ENCODE peak calls at places on chromosomes 16 and 17, in eight cellular contexts. S is cardiac muscle cell, O is prostate gland, X is RWPE1, F is PC-3, C is gastrocnemius medialis, U is adrenal gland, B is HepG2. T is an unnamed sample.

GRCh38 chr16:23941025-23941424 is 105.2 kb downstream of the PRKCB start:
- DNase-seq in X (no peak), F (no peak), O (no peak), U (no peak), C (no peak), B (no peak), S (no peak), T (no peak)

GRCh38 chr16:15993946-15994665 is 44.7 kb downstream of the ABCC1 start:
- DNase-seq in S (peak), U (no peak), X (no peak), B (no peak), F (no peak), C (no peak), O (no peak), T (no peak)

GRCh38 chr17:8552582-8553320 is 77.8 kb downstream of the MYH10 start:
- DNase-seq in F (peak), X (peak), C (no peak), S (no peak), U (no peak), B (no peak), O (no peak), T (no peak)

GRCh38 chr17:76584427-76585047 is 1.1 kb downstream of the ST6GALNAC2 start:
- DNase-seq in X (no peak), B (no peak), F (no peak), U (no peak), O (no peak), C (no peak), S (no peak), T (no peak)

GRCh38 chr16:63890723-63891122 is 1231.1 kb downstream of the CDH11 start:
- DNase-seq in U (no peak), F (no peak), S (no peak), O (no peak), C (no peak), B (no peak), X (no peak), T (no peak)

GRCh38 chr17:77842148-77842905 is 116.2 kb upstream of the TNRC6C start:
- DNase-seq in U (no peak), C (no peak), S (no peak), B (no peak), X (peak), O (no peak), F (peak), T (no peak)

GRCh38 chr16:7351572-7351971 is 18.9 kb downstream of the RBFOX1 start:
- DNase-seq in B (no peak), S (no peak), C (peak), U (no peak), O (no peak), X (no peak), F (no peak), T (no peak)

GRCh38 chr17:32774286-32775084 is 102.4 kb downstream of the MYO1D start:
- DNase-seq in X (no peak), O (no peak), F (no peak), U (no peak), B (no peak), C (no peak), S (no peak), T (no peak)

GRCh38 chr16:23840310-23840709 is 4.5 kb downstream of the PRKCB start:
- DNase-seq in S (no peak), C (no peak), U (no peak), B (no peak), O (no peak), X (no peak), F (no peak), T (no peak)

GRCh38 chr17:43813386-43813785 is 19.6 kb downstream of the MPP3 start:
- DNase-seq in C (no peak), B (no peak), F (no peak), U (no peak), O (no peak), X (no peak), S (no peak), T (no peak)

GRCh38 chr17:51362818-51363598 is 102.7 kb downstream of the UTP18 start:
- DNase-seq in X (peak), F (peak), O (no peak), S (peak), B (no peak), U (no peak), C (no peak), T (no peak)

GRCh38 chr16:77579283-77579985 is 142.9 kb upstream of the NUDT7 start:
- DNase-seq in O (no peak), F (no peak), C (no peak), B (no peak), U (no peak), X (no peak), S (peak), T (no peak)

GRCh38 chr17:15194859-15195277 is 70.3 kb downstream of the PMP22 start:
- DNase-seq in B (no peak), F (no peak), S (no peak), C (no peak), X (no peak), O (no peak), U (no peak), T (no peak)

GRCh38 chr16:63192969-63193368 is 1156.7 kb upstream of the CDH8 start:
- DNase-seq in S (no peak), B (no peak), C (no peak), O (no peak), X (no peak), F (no peak), U (no peak), T (no peak)

GRCh38 chr17:17512866-17513265 is 16.7 kb upstream of the RASD1 start:
- DNase-seq in F (no peak), O (no peak), S (no peak), C (no peak), X (no peak), U (no peak), B (no peak), T (peak)

GRCh38 chr16:89564476-89565255 is 4.2 kb downstream of the RPL13 start:
- DNase-seq in F (no peak), U (no peak), B (peak), C (no peak), X (no peak), O (no peak), S (no peak), T (no peak)

GRCh38 chr17:59811209-59811608 is 81.5 kb downstream of the TUBD1 start:
- DNase-seq in X (no peak), U (no peak), F (peak), O (no peak), C (no peak), B (no peak), S (no peak), T (no peak)
- H3K27ac ChIP-seq in X (no peak), U (no peak), F (no peak), O (no peak), C (no peak), B (no peak), S (no peak), T (no peak)

DNA sequence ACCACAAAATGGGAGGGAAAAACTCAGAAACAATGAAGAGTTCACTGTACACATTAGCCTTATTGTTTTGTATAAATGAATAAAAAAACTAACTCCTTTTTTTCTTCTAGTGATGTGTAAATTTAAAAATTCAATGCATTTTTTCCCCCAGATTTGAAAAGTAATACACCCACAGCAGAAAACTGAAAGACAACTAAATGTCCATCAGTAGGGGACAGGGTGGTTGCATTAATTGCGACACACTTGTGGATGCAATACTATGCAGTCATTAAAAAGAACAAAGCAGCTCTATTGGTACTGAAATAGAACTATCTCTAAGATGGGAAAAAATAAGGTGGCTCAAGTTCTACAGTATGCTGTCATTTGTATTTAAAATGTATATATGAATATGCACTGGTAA is 13.7 kb upstream of the WIPI1 start:
- DNase-seq in F (no peak), C (no peak), B (no peak), O (no peak), U (no peak), S (no peak), X (no peak), T (no peak)
- H3K27ac ChIP-seq in F (no peak), C (no peak), B (no peak), O (no peak), U (no peak), S (no peak), X (no peak), T (no peak)

GRCh38 chr16:85607796-85608514 is 5.2 kb upstream of the GSE1 start:
- DNase-seq in C (no peak), F (no peak), B (no peak), X (no peak), O (no peak), S (no peak), U (no peak), T (peak)
- H3K27ac ChIP-seq in C (no peak), F (no peak), B (no peak), X (no peak), O (no peak), S (peak), U (no peak), T (no peak)

DNA sequence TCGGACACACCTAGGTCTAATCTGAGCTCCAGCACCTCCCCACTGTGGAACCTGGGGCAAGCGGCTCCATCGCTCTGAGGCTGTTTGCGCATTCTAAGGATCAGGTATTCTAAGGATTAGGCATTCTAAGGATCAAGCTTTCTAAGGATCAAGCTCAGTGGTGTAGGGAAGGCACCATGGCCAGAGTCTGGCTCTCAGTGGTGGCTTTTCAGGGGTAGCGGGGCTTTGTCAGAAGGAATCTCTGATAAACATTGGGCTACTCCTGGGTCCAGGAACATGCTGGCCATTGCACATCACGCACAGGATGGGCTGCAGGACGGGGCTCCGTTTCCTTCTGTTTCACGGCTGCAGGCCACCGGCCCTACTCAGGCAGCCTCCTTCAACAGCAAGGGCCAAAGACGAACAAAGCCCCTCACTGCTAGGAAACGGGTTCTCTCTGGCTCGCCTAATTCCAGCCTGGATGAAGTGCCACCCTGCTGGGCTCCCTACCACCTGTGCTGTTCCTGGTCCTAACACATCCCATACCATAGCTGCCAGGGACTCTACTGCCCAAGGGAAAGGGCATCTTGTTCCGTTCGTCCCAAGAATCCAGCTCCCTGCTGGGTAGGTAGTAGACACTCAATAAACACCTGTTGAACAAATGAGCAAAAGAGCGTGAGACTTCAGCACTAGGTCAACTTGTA is 5.5 kb downstream of the C1QTNF1 start:
- DNase-seq in O (no peak), X (no peak), C (no peak), U (peak), B (no peak), F (no peak), S (no peak), T (no peak)
- H3K27ac ChIP-seq in O (no peak), X (peak), C (peak), U (no peak), B (no peak), F (no peak), S (no peak), T (no peak)

T was measured in pancreas.